ENCODE peak calls at places on chromosomes 1 and 21, in four cellular contexts. E is PC-9, P is cardiac muscle cell, M is astrocyte. N is an unnamed sample. For H3K36me3, the result is how much of the 10 kb centered on the place peaks cover.

GRCh38 chr1:232873412-232873811 is 68.2 kb downstream of the MAP10 start:
- DNase-seq in M (no peak), P (no peak), E (no peak), N (no peak)

GRCh38 chr21:34261841-34262832 is 101.7 kb upstream of the KCNE2 start:
- DNase-seq in P (no peak), E (no peak), M (no peak), N (no peak)

GRCh38 chr1:116503535-116504307 is 67.1 kb downstream of the CD58 start:
- DNase-seq in M (no peak), P (peak), E (no peak), N (no peak)

GRCh38 chr21:43648171-43648570 is 11.1 kb downstream of the HSF2BP start:
- DNase-seq in E (no peak), P (no peak), M (no peak), N (no peak)

GRCh38 chr1:11062965-11063401 is 3.2 kb upstream of the SRM start:
- DNase-seq in E (no peak), P (no peak), M (peak), N (no peak)

GRCh38 chr1:48681476-48682305 is 95.0 kb downstream of the BEND5 start:
- DNase-seq in E (no peak), M (peak), P (no peak), N (no peak)

GRCh38 chr1:62407398-62408009 is 29.3 kb upstream of the USP1 start:
- DNase-seq in E (no peak), M (peak), P (peak), N (peak)

GRCh38 chr1:58755468-58755872 is 28.4 kb downstream of the JUN start:
- DNase-seq in P (no peak), M (peak), E (peak), N (peak)

GRCh38 chr1:103197266-103197665 is 88.9 kb upstream of the COL11A1 start:
- DNase-seq in E (no peak), M (peak), P (no peak), N (no peak)

GRCh38 chr21:31429500-31429899 is 85.4 kb upstream of the TIAM1 start:
- DNase-seq in M (no peak), P (no peak), E (no peak), N (no peak)

GRCh38 chr1:60904079-60904852 is 178.1 kb upstream of the NFIA start:
- DNase-seq in P (no peak), M (peak), E (no peak), N (peak)

GRCh38 chr1:178470411-178470960 is 26.3 kb downstream of the CLEC20A start:
- DNase-seq in E (no peak), M (no peak), P (peak), N (no peak)

GRCh38 chr1:55286851-55287602 is 71.9 kb upstream of the USP24 start:
- DNase-seq in E (no peak), M (peak), P (no peak), N (no peak)

GRCh38 chr21:43574741-43575465 is 84.4 kb downstream of the HSF2BP start:
- DNase-seq in P (peak), E (no peak), M (no peak), N (peak)

GRCh38 chr1:39178541-39179431 is 25.7 kb upstream of the MACF1 start:
- DNase-seq in P (peak), E (peak), M (peak), N (peak)

GRCh38 chr1:51345300-51345687 is 14.9 kb upstream of the TTC39A start:
- DNase-seq in E (no peak), M (no peak), P (no peak), N (no peak)

GRCh38 chr1:228866498-228866897 is 131.2 kb downstream of the RHOU start:
- DNase-seq in P (peak), M (no peak), E (no peak), N (no peak)

GRCh38 chr1:228141082-228141870 is 1.2 kb downstream of the GUK1 start:
- DNase-seq in P (no peak), M (no peak), E (peak), N (peak)

GRCh38 chr1:157352817-157353408 is 199.4 kb downstream of the FCRL5 start:
- DNase-seq in M (no peak), P (no peak), E (no peak), N (no peak)

GRCh38 chr1:239909894-239910293 is 181.8 kb upstream of the FMN2 start:
- DNase-seq in P (no peak), M (peak), E (no peak), N (no peak)

GRCh38 chr1:169676001-169676400 is 35.4 kb downstream of the SELL start:
- DNase-seq in P (no peak), E (peak), M (peak), N (no peak)

GRCh38 chr1:114715952-114716303 is 643 bp downstream of the NRAS start:
- DNase-seq in M (peak), P (no peak), E (no peak), N (no peak)

GRCh38 chr1:185804608-185805007 is 70.4 kb downstream of the HMCN1 start:
- DNase-seq in E (no peak), P (no peak), M (no peak), N (no peak)

GRCh38 chr1:231420959-231421615 is 1.0 kb downstream of the EGLN1 start:
- DNase-seq in E (peak), P (peak), M (peak), N (peak)

GRCh38 chr1:159261311-159261710 is 40.8 kb upstream of the FCER1A start:
- DNase-seq in P (no peak), E (no peak), M (no peak), N (no peak)

GRCh38 chr1:95179205-95180001 is 54.6 kb upstream of the RWDD3 start:
- DNase-seq in P (peak), E (no peak), M (no peak), N (no peak)

GRCh38 chr1:39250460-39251240 is 46.2 kb downstream of the MACF1 start:
- DNase-seq in M (peak), E (no peak), P (no peak), N (no peak)

GRCh38 chr1:12076425-12077005 is 13.4 kb downstream of the TNFRSF8 start:
- DNase-seq in M (no peak), E (no peak), P (no peak), N (no peak)

GRCh38 chr1:201475121-201475520 is 6.1 kb upstream of the PHLDA3 start:
- DNase-seq in M (no peak), E (no peak), P (no peak), N (no peak)

GRCh38 chr1:5947978-5948680 is 44.1 kb downstream of the NPHP4 start:
- DNase-seq in P (no peak), E (no peak), M (no peak), N (no peak)

GRCh38 chr1:198072177-198072576 is 84.6 kb upstream of the NEK7 start:
- DNase-seq in M (no peak), P (peak), E (no peak), N (no peak)

GRCh38 chr1:10553124-10553523 is 78.4 kb downstream of the PEX14 start:
- DNase-seq in M (no peak), E (no peak), P (no peak), N (peak)

GRCh38 chr21:38322551-38322950 is 65.8 kb downstream of the KCNJ15 start:
- DNase-seq in E (no peak), P (no peak), M (peak), N (no peak)

GRCh38 chr1:41637367-41637766 is 152.9 kb upstream of the EDN2 start:
- DNase-seq in P (no peak), E (no peak), M (no peak), N (no peak)

GRCh38 chr1:29513357-29513756 is 277.0 kb downstream of the PTPRU start:
- DNase-seq in P (peak), M (peak), E (peak), N (peak)

DNA sequence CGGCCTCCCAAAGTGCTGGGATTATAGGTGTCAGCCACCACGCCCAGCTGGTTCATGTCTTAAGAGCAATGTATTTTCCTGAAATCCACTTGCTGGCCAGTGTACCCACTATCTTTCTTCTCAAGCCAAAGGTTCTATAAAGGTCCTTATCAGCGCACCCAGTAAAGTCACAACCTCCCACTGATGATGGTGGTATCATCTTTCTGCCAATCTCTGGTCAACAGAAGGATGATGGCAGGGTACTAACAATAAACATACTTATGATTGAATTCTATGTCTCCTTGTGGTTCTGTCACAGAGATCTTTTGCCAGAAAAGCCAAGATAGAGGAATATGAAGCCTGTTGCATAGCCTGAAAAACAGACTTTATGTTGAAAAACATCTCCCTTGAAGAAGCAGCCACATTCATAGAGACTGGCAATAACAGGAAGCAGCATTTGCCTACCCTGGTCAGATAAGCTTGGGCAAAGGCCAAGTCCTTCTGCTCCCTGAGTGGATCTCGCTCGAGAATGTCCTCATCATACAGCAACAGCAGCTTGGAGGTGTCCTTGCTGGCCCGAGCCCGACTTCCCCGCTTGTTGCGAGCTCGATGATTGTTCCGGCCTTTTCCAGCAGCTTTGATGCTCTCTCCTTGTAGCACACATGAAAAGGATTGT is 73.0 kb downstream of the DAP3 start:
- DNase-seq in P (no peak), M (no peak), E (no peak), N (no peak)
- H3K36me3 ChIP-seq in P (under half), M (under half), E (under half), N (under half)

GRCh38 chr1:234987415-234988159 is 141.1 kb downstream of the TOMM20 start:
- DNase-seq in M (peak), P (peak), E (peak), N (peak)

GRCh38 chr1:234988160-234988528 is 140.5 kb downstream of the TOMM20 start:
- DNase-seq in M (no peak), E (no peak), P (no peak), N (no peak)

GRCh38 chr1:234989479-234990327 is 138.9 kb downstream of the TOMM20 start:
- DNase-seq in M (no peak), E (no peak), P (no peak), N (no peak)

GRCh38 chr1:234989019-234989418 is 139.6 kb downstream of the TOMM20 start:
- DNase-seq in E (no peak), P (no peak), M (no peak), N (no peak)

DNA sequence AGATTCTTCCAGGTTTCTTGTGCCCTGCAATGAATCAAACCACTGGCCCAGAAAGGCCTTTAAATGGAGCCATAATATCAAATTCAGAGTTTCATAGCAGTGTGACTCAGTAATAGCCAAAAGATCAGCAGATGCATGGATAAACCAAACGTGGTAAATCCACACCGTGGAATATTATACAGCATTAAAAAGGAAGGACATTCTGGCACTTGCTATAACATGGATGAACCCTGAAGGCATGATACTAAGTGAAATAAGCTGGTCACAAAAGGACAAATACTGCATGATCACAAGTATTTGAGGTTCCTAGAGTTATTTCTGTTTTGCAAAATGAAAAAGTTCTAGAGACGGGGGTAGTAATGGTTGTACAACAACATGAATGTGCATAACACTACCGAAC is 140.1 kb downstream of the TOMM20 start:
- DNase-seq in P (no peak), M (no peak), E (no peak), N (no peak)
- H3K27ac ChIP-seq in P (no peak), M (peak), E (peak), N (no peak)

GRCh38 chr1:207365063-207365462 is 43.6 kb downstream of the CD55 start:
- DNase-seq in P (no peak), E (no peak), M (no peak), N (no peak)

GRCh38 chr1:207362962-207363858 is 41.7 kb downstream of the CD55 start:
- DNase-seq in E (no peak), M (peak), P (no peak), N (no peak)

GRCh38 chr1:207361910-207362309 is 40.4 kb downstream of the CD55 start:
- DNase-seq in P (no peak), M (no peak), E (no peak), N (no peak)

GRCh38 chr1:207366022-207366421 is 44.5 kb downstream of the CD55 start:
- DNase-seq in M (no peak), P (no peak), E (no peak), N (no peak)

GRCh38 chr1:207364622-207365021 is 43.1 kb downstream of the CD55 start:
- DNase-seq in P (no peak), E (no peak), M (no peak), N (no peak)
- H3K4me3 ChIP-seq in P (no peak), E (no peak), M (no peak), N (no peak)

GRCh38 chr1:224393331-224393730 is 36.7 kb downstream of the CNIH4 start:
- DNase-seq in P (no peak), E (no peak), M (no peak), N (no peak)

GRCh38 chr1:224387943-224388342 is 31.3 kb downstream of the CNIH4 start:
- DNase-seq in P (no peak), E (no peak), M (no peak), N (no peak)

GRCh38 chr1:224387302-224387912 is 30.7 kb downstream of the CNIH4 start:
- DNase-seq in E (no peak), M (no peak), P (no peak), N (no peak)

GRCh38 chr1:224390517-224390916 is 33.8 kb downstream of the CNIH4 start:
- DNase-seq in M (no peak), E (no peak), P (no peak), N (no peak)

DNA sequence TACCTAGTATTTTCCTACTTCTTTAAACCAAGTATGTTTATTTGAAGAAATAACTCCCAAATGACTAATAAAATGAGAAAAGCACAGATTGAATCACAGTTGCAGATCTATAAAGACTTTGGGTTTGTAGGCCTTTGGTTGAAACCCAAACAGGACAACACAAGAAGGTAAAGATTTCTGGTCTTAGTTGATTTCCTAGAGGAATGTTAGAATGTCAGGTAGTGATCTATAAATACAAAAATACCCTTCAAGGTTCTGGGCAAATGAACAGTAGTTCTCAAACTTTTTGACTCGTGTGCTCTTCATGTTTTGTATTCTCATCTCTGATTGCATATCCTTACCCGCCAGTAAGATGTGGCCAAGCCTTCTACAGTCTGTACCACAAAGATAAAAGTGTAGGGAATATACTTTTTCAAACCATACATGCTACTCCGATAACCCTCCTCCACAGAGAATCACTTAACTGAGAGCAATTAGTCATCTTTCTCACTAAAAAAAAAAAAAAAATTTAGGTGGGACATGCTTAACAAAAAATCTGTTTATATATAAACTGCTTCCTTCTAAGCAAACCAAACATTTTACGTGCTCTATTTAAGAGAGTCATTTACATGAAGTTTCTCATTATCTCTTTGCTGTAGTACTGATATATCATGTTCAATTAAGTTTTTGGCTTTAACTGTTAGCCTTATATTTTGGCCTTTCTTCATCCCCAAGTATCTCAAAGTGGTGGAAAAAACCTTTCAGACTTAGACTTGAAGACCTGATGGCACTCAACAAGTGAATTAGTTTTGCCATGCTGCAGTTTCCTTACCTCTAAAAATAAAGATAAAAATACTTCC is 36.0 kb downstream of the CNIH4 start:
- DNase-seq in P (no peak), M (no peak), E (no peak), N (no peak)
- H3K36me3 ChIP-seq in P (half or more), M (half or more), E (half or more), N (half or more)

DNA sequence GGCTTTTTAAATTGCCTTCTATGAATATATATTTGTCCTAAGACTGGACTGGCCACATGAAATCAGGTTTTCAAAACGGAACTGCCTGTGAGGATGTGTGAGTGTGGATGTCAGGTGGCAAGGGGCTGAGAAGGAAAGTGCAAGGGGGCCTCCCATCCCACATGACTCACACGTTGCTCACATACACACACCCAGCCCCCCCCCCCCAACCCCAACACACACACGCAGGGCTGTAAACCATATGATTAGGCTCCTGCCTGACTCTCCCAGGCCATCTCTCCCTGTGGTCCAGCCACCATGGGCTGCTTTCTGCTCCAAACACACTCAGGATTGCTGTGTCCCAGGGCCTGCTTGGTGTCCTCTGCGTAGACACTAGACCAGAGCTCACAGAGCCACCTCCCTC is 22.4 kb downstream of the DEGS1 start:
- DNase-seq in M (peak), P (no peak), E (no peak), N (peak)
- H3K27ac ChIP-seq in M (peak), P (peak), E (peak), N (no peak)

DNA sequence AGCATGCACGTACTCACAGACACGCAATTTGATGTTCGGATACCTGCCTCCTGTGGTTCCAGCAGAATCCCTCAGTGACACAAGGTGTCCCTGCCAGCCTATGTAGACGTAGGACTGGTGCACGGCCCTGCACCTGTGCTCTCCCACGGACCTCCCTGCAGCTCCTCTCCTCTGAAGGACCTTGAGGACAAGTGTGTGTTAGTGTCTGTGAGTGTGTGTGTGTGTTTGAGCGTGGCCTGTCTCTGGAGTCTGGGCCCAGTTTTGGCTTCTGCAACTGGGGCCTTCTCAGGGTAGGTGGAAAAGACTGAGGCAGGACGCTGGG is 22.5 kb upstream of the DMBX1 start:
- DNase-seq in E (no peak), M (no peak), P (no peak), N (no peak)
- H3K4me3 ChIP-seq in E (no peak), M (peak), P (peak), N (peak)

GRCh38 chr1:204225841-204226745 is 12.3 kb upstream of the GOLT1A start:
- DNase-seq in M (peak), E (peak), P (no peak), N (no peak)

GRCh38 chr1:204227351-204227750 is 13.6 kb upstream of the GOLT1A start:
- DNase-seq in M (no peak), P (no peak), E (no peak), N (no peak)

GRCh38 chr1:204230211-204230610 is 16.4 kb upstream of the GOLT1A start:
- DNase-seq in M (no peak), P (no peak), E (no peak), N (no peak)

GRCh38 chr1:204227996-204228785 is 14.4 kb upstream of the GOLT1A start:
- DNase-seq in M (no peak), P (no peak), E (no peak), N (no peak)

DNA sequence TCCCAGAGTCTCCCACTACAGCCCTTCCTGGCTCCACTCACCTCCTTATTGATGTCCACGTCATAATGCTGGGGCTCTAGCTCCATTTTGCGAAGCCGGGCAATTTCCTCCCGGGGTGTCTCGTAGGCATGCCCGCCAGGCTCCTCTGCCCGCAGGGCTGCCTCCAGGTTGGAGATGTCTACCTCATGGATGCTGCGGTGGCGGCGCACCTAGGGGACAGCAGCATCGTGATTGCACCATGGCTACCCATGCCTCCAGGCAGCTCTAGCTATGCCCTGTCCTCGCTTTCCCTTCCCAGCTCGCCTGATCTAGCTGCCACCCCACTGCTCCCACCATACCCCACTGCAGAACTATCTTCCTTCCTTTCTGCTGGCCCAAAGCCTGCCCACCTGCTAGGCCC is 15.1 kb upstream of the GOLT1A start:
- DNase-seq in P (no peak), M (no peak), E (no peak), N (no peak)
- H3K36me3 ChIP-seq in P (half or more), M (under half), E (under half), N (under half)

GRCh38 chr1:43035821-43036456 is 77.3 kb upstream of the SLC2A1 start:
- DNase-seq in E (no peak), M (no peak), P (no peak), N (no peak)
- H3K27ac ChIP-seq in E (no peak), M (no peak), P (no peak), N (no peak)

GRCh38 chr1:226408285-226409184 is 642 bp upstream of the PARP1 start:
- DNase-seq in P (no peak), M (no peak), E (no peak), N (no peak)
- H3K4me3 ChIP-seq in P (peak), M (peak), E (peak), N (peak)

GRCh38 chr1:22120469-22120790 is 22.5 kb downstream of the WNT4 start:
- DNase-seq in E (no peak), M (no peak), P (no peak), N (no peak)
- H3K36me3 ChIP-seq in E (under half), M (under half), P (under half), N (under half)